ENCODE peak calls at places on chromosome 14, in nine cellular contexts. O, W, R, Y, J, F, T, I and H are unnamed samples.

GRCh38 chr14:67673451-67673850 is 981 bp downstream of the VTI1B start:
- DNase-seq in O (no peak), W (no peak), R (no peak), Y (no peak), J (no peak), F (no peak), T (no peak), I (no peak), H (no peak)

GRCh38 chr14:103380719-103381377 is 4.4 kb upstream of the MARK3 start:
- DNase-seq in O (no peak), W (no peak), R (no peak), Y (no peak), J (no peak), F (no peak), T (no peak), I (no peak), H (no peak)

GRCh38 chr14:29681308-29681707 is 246.3 kb downstream of the PRKD1 start:
- DNase-seq in O (no peak), W (no peak), R (no peak), Y (no peak), J (no peak), F (no peak), T (no peak), I (no peak), H (no peak)

GRCh38 chr14:88252536-88252935 is 70.5 kb downstream of the KCNK10 start:
- DNase-seq in O (no peak), W (no peak), R (no peak), Y (no peak), J (no peak), F (no peak), T (no peak), I (no peak), H (no peak)

GRCh38 chr14:99143793-99144192 is 128.2 kb downstream of the BCL11B start:
- DNase-seq in O (no peak), W (no peak), R (no peak), Y (no peak), J (no peak), F (no peak), T (no peak), I (no peak), H (no peak)

GRCh38 chr14:39395555-39396254 is 36.5 kb downstream of the FBXO33 start:
- DNase-seq in O (no peak), W (no peak), R (no peak), Y (no peak), J (no peak), F (no peak), T (no peak), I (no peak), H (no peak)

GRCh38 chr14:76480426-76480825 is 104.5 kb downstream of the ESRRB start:
- DNase-seq in O (no peak), W (no peak), R (no peak), Y (no peak), J (no peak), F (no peak), T (no peak), I (no peak), H (no peak)

GRCh38 chr14:85060116-85060515 is 469.8 kb upstream of the FLRT2 start:
- DNase-seq in O (no peak), W (no peak), R (no peak), Y (no peak), J (no peak), F (no peak), T (no peak), I (no peak), H (no peak)

GRCh38 chr14:49512147-49512551 is 74.0 kb downstream of the RPS29 start:
- DNase-seq in O (no peak), W (peak), R (no peak), Y (no peak), J (no peak), F (no peak), T (no peak), I (no peak), H (no peak)

GRCh38 chr14:53814371-53814770 is 142.3 kb downstream of the BMP4 start:
- DNase-seq in O (no peak), W (no peak), R (no peak), Y (no peak), J (no peak), F (no peak), T (no peak), I (no peak), H (no peak)

DNA sequence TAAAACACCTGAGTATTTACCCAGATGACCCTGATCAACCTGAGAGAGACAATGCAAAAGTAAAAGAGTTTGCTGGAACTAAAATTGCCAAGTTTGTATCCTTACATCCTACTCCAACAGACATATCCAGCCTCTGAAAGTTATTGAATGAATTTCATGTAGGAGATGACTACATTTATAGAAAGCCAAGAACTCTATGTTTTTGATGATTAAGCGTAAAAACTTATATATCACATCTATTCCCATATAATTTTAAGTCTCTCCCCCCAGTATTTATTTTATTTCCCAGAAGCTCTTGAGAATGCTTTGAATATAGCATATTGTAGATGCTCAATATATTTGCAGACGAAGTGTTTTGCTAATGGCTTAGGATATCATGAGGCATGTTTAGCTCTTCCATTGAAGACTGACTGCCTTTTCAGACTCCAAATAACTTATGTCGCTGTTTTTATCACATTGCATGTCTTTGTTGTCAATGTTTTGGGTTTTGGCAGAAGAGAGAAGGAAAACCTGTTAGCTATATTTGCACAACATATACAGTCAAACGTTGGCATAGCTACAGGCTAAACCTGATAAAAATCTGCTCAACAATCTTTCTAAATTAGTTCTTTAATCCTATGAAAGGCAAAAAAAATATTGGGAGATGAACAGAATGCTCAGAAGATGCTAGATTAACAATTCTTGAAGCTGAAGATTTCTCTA is 213.6 kb downstream of the DIO2 start:
- DNase-seq in O (no peak), W (no peak), R (no peak), Y (no peak), J (no peak), F (no peak), T (no peak), I (no peak), H (no peak)
- TF ChIP-seq POLR2A in O (no peak), W (no peak), R (no peak), Y (no peak), J (no peak), F (no peak), T (no peak), I (no peak), H (no peak)

DNA sequence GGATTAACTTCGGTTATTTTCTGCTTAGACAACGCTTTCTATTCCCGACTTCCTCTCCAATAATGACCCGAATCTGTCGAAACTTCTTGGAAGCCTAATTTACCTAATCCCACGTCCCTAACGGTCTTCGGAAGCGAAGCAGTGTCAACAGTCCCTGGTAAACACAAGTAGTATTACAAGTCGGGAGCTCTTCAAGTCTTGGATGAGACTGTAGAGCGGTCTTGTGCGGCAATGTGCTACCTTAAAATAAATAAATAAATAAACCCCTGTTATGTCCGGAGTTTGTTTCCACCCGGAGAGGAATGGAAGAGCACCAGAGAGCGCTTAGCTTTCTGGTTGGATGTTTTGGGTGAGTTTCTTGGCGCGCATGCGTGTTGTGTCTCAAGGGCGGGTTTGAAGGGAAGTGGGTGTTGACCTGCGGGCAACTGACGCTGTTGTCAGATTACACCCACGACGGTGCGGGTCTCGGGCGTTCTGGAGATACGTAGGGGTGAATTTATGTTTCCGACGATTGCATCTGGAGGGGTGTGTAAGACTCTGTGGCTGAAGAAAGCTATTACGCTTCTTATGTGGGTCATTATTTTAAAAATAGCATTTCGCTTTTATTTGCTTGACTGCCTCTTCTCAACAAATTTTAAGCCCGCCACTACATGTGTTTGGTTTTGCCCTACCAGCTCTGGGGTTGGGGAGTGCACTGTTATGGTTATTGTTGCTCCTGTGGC is at the start of the genes KIAA0586 and TIMM9:
- DNase-seq in O (peak), W (peak), R (peak), Y (peak), J (peak), F (peak), T (peak), I (peak), H (peak)
- TF ChIP-seq POLR2A in O (peak), W (peak), R (no peak), Y (peak), J (peak), F (peak), T (peak), I (peak), H (peak)

DNA sequence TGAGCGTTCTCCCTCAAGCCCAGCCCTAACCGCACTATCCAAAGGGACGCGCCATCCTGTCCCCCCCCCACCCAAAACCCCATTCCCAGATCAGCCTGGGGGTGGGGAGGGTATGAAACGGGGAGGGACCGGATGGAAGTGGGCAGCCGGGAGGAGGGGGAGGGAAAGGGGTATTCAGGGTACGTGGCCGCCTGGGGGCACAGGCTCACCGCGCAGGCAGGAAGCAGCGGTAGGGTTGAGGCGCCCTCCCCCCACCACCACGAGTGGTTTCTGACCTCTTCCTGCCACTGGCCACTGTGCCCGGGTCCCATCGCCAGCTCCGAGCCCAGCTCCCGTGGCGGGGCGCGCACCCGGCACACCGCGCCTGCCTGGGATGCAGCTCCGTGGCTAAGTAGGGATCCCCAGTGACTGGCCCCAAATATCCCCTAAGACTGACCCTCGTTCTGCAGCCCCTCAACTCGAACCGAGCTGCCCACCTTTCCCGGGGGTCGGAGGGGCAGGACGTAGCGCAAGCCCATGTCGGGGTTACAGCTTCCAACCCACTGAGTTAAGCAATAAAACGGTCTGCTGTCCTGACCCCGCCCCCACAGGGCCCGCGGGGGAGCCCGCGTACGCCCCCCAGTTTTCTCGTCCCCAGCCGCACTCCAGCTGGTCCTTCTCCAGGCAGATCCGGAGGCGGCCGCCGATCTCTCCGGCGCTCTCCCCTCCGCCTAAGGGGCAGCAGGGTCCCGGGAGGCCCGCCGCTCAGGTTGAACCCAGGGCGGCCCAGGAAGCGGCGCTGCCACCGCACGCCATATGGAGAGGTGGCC is 1.2 kb downstream of the ACTN1 start:
- DNase-seq in O (peak), W (peak), R (peak), Y (peak), J (no peak), F (no peak), T (peak), I (peak), H (peak)
- TF ChIP-seq POLR2A in O (peak), W (peak), R (no peak), Y (no peak), J (no peak), F (peak), T (no peak), I (no peak), H (no peak)

GRCh38 chr14:20671597-20672283 is 12.6 kb upstream of the RNASE4 start:
- DNase-seq in O (no peak), W (no peak), R (no peak), Y (no peak), J (no peak), F (peak), T (no peak), I (no peak), H (no peak)

GRCh38 chr14:20662968-20663731 is 21.2 kb upstream of the RNASE4 start:
- DNase-seq in O (peak), W (no peak), R (peak), Y (peak), J (peak), F (peak), T (peak), I (peak), H (peak)

GRCh38 chr14:20668969-20669368 is 15.4 kb upstream of the RNASE4 start:
- DNase-seq in O (no peak), W (no peak), R (no peak), Y (no peak), J (no peak), F (no peak), T (no peak), I (no peak), H (no peak)

GRCh38 chr14:20667957-20668356 is 16.4 kb upstream of the RNASE4 start:
- DNase-seq in O (no peak), W (no peak), R (no peak), Y (no peak), J (no peak), F (no peak), T (peak), I (no peak), H (no peak)
- TF ChIP-seq POLR2A in O (no peak), W (no peak), R (no peak), Y (no peak), J (no peak), F (no peak), T (no peak), I (no peak), H (no peak)

DNA sequence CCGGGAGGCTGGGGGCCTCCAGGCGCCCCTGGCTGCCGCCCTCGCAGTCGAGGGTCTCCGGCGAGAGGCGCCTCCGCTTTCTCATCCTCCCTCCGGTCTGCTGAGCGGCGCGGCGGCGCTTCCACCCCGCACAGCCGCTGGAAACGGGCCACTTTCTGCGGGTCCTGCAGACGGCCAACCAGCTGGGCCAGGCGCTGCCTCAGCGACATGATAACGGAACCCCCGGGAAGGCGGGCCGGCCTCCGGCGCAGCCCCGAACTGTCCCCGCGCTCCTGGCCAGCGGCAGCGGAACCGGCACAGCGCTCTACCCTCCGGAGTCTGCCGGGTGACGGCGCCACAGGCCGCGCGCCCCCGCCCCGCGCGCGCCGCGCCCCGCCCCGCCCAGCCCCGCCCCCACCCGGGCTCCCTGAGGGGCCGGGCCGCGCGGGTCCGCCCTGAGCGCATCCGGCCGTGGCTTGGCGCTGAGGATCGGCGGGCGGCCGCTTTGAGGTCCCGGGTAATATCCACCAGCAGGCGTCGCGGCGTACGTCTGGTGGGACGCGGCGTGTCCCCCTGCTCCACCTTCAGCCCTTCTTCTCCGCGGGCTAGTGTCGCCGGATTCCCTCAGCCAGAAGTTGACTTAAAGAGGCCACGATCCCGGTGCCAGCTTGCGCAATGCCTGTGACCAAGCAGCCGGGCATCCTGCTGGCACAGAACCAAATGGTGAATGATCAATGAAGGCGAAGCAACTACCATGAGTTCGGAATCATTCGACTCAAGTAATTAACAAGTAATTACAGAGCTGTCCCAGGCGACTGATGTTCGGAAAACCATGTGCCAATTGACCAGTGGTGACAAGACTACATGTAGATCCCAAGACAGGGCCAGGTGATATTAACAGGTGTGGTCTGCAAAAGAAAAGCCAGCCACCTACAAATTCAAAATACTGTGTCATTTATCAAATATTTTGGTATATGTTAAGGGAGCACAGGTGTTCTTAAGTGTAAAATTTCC is at the start of gene SGPP1:
- DNase-seq in O (peak), W (peak), R (peak), Y (peak), J (peak), F (peak), T (peak), I (peak), H (peak)
- TF ChIP-seq POLR2A in O (peak), W (peak), R (no peak), Y (no peak), J (no peak), F (peak), T (peak), I (peak), H (peak)

DNA sequence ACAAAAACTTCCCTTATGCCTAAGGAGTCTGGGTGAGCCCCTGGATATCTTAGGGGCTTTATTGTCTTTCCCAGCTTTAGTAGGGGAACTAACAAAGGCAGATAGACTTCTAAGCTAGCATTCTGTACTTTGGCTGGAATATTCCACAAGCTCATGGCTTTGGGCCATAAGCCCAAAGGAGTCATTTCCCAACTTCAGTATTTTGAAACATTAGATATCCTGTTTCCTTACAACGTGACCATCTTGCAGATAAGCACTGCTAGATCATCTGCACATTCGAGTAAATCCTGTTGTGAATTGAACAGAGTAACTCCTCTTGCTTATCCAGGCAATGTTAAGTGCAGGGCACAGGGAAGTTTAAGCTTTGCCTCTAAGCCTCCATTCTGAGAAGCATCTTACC is 70.6 kb upstream of the ACTN1 start:
- DNase-seq in O (no peak), W (no peak), R (no peak), Y (peak), J (no peak), F (peak), T (no peak), I (no peak), H (no peak)
- TF ChIP-seq POLR2A in O (no peak), W (no peak), R (no peak), Y (no peak), J (no peak), F (no peak), T (no peak), I (no peak), H (no peak)

GRCh38 chr14:105021656-105022275 is 883 bp upstream of the CDCA4 start:
- DNase-seq in O (peak), W (no peak), R (peak), Y (no peak), J (no peak), F (peak), T (peak), I (peak), H (peak)

GRCh38 chr14:105019861-105020814 is 745 bp downstream of the CDCA4 start:
- DNase-seq in O (no peak), W (no peak), R (peak), Y (no peak), J (no peak), F (no peak), T (peak), I (peak), H (peak)

GRCh38 chr14:105023144-105023543 is 2.3 kb upstream of the CDCA4 start:
- DNase-seq in O (no peak), W (no peak), R (no peak), Y (no peak), J (no peak), F (no peak), T (no peak), I (no peak), H (no peak)

GRCh38 chr14:105022276-105022670 is 1.4 kb upstream of the CDCA4 start:
- DNase-seq in O (no peak), W (no peak), R (no peak), Y (no peak), J (no peak), F (no peak), T (no peak), I (no peak), H (no peak)

GRCh38 chr14:105020815-105021655 is at the start of gene CDCA4:
- DNase-seq in O (peak), W (peak), R (peak), Y (peak), J (peak), F (peak), T (peak), I (peak), H (peak)
- TF ChIP-seq POLR2A in O (peak), W (peak), R (no peak), Y (peak), J (peak), F (peak), T (peak), I (peak), H (peak)

DNA sequence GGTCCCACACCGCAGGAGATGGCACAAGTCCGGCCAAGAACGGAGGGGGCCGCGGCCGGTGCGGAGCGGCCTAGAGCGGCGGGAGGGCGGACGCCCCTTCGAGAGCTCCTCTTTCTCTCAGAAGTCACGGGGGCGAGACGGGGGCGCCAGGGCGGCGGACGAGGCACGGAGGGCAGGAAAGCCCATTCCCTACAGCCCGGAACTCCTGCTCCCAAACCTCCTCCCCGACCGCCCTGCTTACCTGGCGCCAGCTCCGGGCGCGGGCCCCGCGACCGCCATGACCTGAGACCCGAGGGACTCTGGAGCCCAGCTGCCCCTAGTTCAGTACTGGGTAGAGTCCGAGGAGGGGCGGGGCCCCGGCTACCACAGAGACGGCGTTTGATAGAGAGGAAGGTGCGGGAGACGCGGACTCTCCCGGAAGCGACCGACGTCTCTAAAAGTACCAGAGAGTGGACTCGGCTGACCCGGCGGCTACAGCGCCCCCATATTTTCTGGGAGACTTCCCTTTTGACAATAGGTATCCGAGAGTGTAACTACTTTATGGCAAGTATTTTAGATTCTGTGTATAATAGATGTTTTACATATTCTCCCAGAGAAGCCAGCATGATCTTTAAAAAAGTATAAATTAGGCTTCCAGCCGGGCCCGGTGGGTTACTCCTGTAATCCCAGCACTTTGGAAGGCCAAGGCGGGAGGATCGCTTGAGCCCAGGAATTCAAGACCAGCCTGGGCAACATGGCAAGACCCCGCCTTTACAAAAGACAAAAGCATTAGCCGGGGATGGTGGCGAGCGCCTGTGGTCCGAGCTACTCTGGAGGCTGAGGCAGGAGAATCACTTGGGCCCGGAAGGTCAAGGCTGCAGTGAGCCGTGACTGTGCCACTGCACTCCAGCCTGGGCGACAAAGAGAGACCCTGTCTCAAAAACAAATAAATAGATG is at the start of gene ABCD4:
- DNase-seq in O (peak), W (peak), R (peak), Y (peak), J (peak), F (peak), T (peak), I (peak), H (peak)
- TF ChIP-seq POLR2A in O (peak), W (peak), R (no peak), Y (no peak), J (no peak), F (peak), T (peak), I (peak), H (peak)